ENCODE peak calls at places on chromosomes 16 and 17, in six cellular contexts. W is cardiac fibroblast, G is uterus, C is heart right ventricle, K is astrocyte, X is psoas muscle. F is an unnamed sample.

GRCh38 chr16:30949655-30950515 is 1.0 kb downstream of the ORAI3 start:
- DNase-seq in W (peak), G (peak), C (peak), K (peak), X (peak), F (peak)

GRCh38 chr17:80751460-80752368 is 207.1 kb downstream of the RPTOR start:
- DNase-seq in W (no peak), G (peak), C (no peak), K (peak), X (peak), F (peak)

GRCh38 chr16:89360760-89361435 is 129.5 kb downstream of the ANKRD11 start:
- DNase-seq in W (no peak), G (no peak), C (no peak), K (no peak), X (peak), F (no peak)

GRCh38 chr17:10046786-10047609 is 141.9 kb upstream of the RCVRN start:
- DNase-seq in W (no peak), G (no peak), C (no peak), K (no peak), X (no peak), F (no peak)

GRCh38 chr17:51346218-51346982 is 86.1 kb downstream of the UTP18 start:
- DNase-seq in W (no peak), G (no peak), C (no peak), K (no peak), X (no peak), F (no peak)

GRCh38 chr16:61128545-61129323 is 907.5 kb downstream of the CDH8 start:
- DNase-seq in W (no peak), G (no peak), C (no peak), K (no peak), X (no peak), F (no peak)

GRCh38 chr16:6008656-6009055 is 911.1 kb upstream of the EEF2KMT start:
- DNase-seq in W (no peak), G (no peak), C (no peak), K (no peak), X (no peak), F (no peak)

GRCh38 chr16:24685539-24686432 is 43.7 kb upstream of the TNRC6A start:
- DNase-seq in W (peak), G (peak), C (peak), K (peak), X (peak), F (peak)

GRCh38 chr17:77132411-77133086 is 8.2 kb upstream of the SEC14L1 start:
- DNase-seq in W (peak), G (no peak), C (no peak), K (no peak), X (no peak), F (peak)

GRCh38 chr17:49975531-49975930 is 6.5 kb downstream of the DLX4 start:
- DNase-seq in W (no peak), G (no peak), C (no peak), K (no peak), X (no peak), F (no peak)

GRCh38 chr17:37608369-37609169 is 649 bp downstream of the SYNRG start:
- DNase-seq in W (peak), G (no peak), C (no peak), K (peak), X (no peak), F (peak)

GRCh38 chr17:63494300-63494928 is 17.6 kb downstream of the ACE start:
- DNase-seq in W (no peak), G (no peak), C (no peak), K (no peak), X (no peak), F (peak)

GRCh38 chr16:27547134-27547533 is 2.6 kb downstream of the GTF3C1 start:
- DNase-seq in W (peak), G (peak), C (no peak), K (peak), X (no peak), F (peak)

GRCh38 chr17:66604381-66604780 is 230.5 kb upstream of the CACNG5 start:
- DNase-seq in W (no peak), G (no peak), C (no peak), K (peak), X (no peak), F (no peak)

GRCh38 chr17:57782642-57783337 is 37.7 kb upstream of the CCDC182 start:
- DNase-seq in W (no peak), G (no peak), C (no peak), K (no peak), X (no peak), F (no peak)

GRCh38 chr16:88697831-88698693 is 8.1 kb downstream of the RNF166 start:
- DNase-seq in W (no peak), G (no peak), C (no peak), K (no peak), X (no peak), F (no peak)

GRCh38 chr16:8572919-8573724 is 17.2 kb downstream of the TMEM114 start:
- DNase-seq in W (peak), G (no peak), C (no peak), K (peak), X (no peak), F (peak)

GRCh38 chr17:40075216-40076100 is 12.7 kb downstream of the THRA start:
- DNase-seq in W (peak), G (peak), C (peak), K (no peak), X (peak), F (peak)

GRCh38 chr16:12499032-12499735 is 304.5 kb downstream of the CPPED1 start:
- DNase-seq in W (no peak), G (no peak), C (no peak), K (no peak), X (no peak), F (no peak)

DNA sequence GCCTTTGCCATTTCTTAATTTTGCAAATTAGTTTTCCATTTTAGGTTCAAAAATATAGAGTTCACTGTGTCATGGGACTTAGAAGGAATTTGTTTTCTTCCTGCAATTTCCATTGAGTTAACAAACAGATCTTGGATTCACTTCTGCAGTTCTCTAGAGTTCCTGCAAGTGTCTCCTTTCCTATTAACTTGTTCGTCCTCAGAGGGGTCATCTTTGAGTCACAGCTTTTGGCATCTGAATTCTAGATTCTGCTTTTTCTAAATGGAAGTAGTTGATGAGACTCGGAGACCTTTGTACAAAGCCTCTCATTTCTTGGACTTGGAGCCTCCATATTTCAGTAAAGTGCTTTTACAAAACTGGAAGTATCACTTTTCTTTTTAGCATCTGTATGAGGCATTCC is 323.3 kb downstream of the BCAS3 start:
- DNase-seq in W (peak), G (no peak), C (no peak), K (peak), X (no peak), F (peak)
- TF ChIP-seq CTCF in W (peak), G (peak), C (no peak), K (peak), X (no peak), F (peak)

DNA sequence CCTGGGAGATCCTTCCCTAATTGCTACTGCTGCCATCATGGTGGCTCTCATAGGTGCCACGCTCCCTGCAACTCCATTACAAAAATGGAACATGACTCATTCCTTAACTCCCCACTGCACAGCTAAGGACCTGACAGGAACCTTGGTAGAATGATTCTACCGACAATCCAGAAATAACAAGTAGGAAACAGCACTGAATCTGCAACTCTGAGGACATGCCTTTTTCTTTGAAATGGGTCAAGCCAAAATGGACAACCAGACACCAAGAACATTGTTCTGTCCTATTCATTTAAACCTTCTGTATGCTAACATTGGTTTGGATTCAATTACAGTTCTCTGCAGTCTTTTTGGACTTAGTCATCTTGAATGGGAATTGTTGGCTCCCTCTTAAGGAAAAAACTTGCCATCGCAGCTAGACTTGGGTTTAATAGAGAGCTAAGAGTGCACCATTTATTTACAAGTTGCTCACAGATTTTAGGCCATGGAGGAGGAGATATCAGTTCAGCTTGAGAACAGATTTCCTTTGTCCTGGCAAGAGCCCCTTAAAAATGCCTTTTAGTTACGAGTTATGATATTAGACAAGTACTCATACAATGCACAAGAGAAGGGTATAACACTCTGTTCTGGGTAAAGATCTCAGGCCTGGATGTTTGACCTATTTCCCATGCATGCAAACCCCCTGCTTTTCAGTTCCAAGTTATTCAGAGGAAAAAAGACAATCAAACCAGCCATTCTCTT is 20.9 kb upstream of the NSRP1 start:
- DNase-seq in W (peak), G (no peak), C (no peak), K (peak), X (no peak), F (peak)
- TF ChIP-seq CTCF in W (peak), G (peak), C (no peak), K (peak), X (peak), F (peak)

GRCh38 chr17:75034236-75034908 is 12.4 kb downstream of the ATP5PD start:
- DNase-seq in W (peak), G (peak), C (peak), K (peak), X (peak), F (peak)
- TF ChIP-seq CTCF in W (peak), G (peak), C (no peak), K (no peak), X (no peak), F (no peak)

DNA sequence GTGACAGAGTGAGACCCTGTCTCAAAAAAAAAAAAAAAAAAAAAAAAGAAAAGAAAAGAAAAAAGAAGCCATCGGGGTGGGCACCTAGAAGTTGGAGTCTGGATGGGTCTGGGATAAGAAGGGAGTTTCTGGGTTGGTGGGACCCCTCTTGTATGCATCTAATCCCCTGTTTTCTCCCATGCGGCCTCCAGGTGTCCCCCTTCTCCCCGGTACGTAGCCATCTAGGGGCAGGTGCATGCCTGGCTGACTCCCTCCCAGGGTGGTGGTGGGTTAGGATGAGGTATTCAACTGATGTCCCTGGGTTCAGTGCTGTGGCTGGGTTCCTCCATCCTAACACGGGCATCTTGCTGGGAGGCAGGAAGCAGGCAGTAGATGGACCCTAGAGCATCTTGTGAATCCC is 13.0 kb downstream of the FMNL1 start:
- DNase-seq in W (no peak), G (no peak), C (no peak), K (no peak), X (no peak), F (no peak)
- TF ChIP-seq CTCF in W (peak), G (no peak), C (no peak), K (peak), X (no peak), F (no peak)

GRCh38 chr17:32831223-32831622 is 45.7 kb downstream of the MYO1D start:
- DNase-seq in W (no peak), G (no peak), C (no peak), K (no peak), X (no peak), F (no peak)
- TF ChIP-seq CTCF in W (no peak), G (no peak), C (no peak), K (no peak), X (no peak), F (no peak)

DNA sequence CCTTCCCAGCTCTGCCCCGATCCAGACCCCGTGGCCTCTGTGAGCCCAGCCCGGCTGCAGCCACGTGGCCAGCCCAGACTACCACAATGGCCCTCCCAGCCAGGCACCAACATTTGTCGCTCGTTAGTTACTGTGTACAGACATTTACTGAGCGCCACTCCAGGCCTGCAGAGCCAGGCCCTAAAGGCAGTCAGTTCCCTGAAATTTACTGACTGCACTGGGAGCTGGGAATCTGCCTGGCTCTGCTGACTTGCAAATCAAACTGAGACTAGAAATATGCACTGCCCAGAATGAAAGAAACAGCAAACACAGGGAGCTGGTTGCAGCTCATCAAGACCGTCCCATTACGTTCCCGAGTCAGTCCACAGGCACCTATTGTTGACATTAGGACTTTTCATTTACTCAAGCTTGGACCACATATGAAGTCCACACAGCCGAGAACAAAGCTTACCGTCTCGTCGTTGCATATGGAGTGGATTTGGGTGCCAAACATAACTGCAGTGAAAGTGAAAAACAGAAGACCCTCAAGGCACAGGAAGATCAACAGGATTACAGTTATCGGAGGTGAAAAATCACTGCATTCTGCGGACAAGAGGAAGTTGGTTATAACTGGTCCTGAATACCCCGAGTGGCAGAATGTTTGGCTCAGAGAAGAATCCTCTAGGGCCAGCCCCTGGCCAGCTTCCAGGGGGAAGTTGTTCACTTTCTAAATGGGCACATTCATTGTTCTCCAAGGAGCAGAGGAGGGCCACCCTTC is 34.5 kb downstream of the ZDHHC7 start:
- DNase-seq in W (peak), G (no peak), C (peak), K (no peak), X (peak), F (no peak)
- TF ChIP-seq CTCF in W (no peak), G (no peak), C (no peak), K (no peak), X (no peak), F (no peak)

GRCh38 chr17:8593276-8593675 is 37.2 kb downstream of the MYH10 start:
- DNase-seq in W (no peak), G (no peak), C (no peak), K (no peak), X (no peak), F (no peak)
- TF ChIP-seq CTCF in W (no peak), G (no peak), C (no peak), K (no peak), X (no peak), F (no peak)

DNA sequence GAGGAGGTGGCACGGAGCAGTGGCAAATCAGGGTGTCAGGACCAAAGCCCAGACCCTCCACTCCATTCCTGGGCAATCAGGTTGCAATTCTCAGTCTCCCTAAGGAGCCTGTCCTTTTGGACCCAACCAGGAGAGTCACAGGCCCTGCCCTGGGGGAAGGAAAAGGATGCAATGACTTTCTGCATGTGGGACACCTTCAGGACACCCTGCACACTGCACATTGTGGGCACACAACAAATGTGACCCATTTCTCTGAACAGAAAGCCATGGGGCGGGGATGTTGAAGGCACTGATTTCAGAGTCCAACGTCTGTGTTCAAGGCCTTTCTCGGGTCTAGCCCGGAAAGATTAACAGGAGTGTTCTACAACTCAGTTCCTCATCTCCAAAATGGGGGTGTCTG is 286.2 kb upstream of the FOXF1 start:
- DNase-seq in W (no peak), G (no peak), C (no peak), K (no peak), X (no peak), F (no peak)
- TF ChIP-seq CTCF in W (peak), G (no peak), C (no peak), K (no peak), X (no peak), F (no peak)

GRCh38 chr17:75896360-75897075 is at the start of gene TRIM65:
- DNase-seq in W (peak), G (peak), C (peak), K (peak), X (peak), F (peak)
- TF ChIP-seq CTCF in W (no peak), G (peak), C (peak), K (no peak), X (peak), F (no peak)

DNA sequence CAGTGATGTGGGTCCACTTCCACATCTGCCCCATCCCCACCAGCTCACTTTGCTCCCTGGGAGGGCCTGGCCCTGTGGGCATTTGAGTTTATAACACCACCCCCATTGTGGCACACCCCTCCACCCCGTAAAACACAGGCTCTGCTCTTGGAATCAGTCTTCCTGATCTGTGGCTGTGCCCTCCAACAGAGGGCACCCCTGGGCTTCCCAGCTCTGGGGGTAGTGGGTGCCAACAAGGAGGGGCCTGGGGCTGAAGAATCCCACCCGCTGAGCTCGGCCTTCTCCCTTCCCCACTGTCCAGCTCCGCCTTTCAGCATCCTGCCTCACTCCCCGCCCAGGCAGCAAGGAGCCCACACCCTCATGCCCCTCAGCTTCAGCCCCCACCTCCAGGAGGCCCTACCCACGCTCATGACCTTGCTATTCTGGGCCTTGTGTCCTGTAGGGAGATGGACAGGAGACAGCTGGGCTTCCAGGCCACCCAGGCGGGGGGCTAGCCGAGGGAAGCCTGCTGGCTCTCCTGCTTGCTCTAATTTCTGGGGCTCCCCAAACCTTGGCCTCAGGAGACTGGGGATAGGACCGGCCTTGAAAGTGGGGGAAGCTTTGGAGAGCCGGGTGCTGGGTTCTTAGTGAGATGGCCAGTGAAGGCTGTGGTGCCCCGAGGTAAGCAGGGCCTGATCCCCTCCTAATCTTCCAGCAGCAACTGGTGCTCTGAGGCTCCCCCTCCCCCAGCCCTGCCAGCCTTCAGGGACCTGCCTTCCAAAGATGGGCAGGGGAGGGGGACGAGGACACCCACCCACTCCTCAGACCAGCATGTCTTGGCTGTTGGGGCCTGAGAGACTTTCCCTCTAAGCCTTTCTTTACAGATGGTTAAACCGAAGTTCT is 2.9 kb upstream of the ATP2A1 start:
- DNase-seq in W (no peak), G (no peak), C (no peak), K (no peak), X (peak), F (no peak)
- TF ChIP-seq CTCF in W (no peak), G (no peak), C (no peak), K (no peak), X (peak), F (no peak)